ENCODE peak calls at places on chromosomes 7 and 10, in five cellular contexts. One of them, this sample, is unnamed. For H3K27me3 and H3K9me3, the result is how much of the 10 kb centered on the place peaks cover.

GRCh38 chr10:20897146-20897834 is at the start of gene NEBL:
- DNase-seq in prostate gland: no peak
- DNase-seq in IMR-90: no peak
- DNase-seq in lower lobe of right lung: no peak
- DNase-seq in cardiac muscle cell: peak
- DNase-seq in this sample: no peak

GRCh38 chr7:18458830-18459229 is 36.7 kb upstream of the HDAC9 start:
- DNase-seq in prostate gland: no peak
- DNase-seq in IMR-90: no peak
- DNase-seq in lower lobe of right lung: no peak
- DNase-seq in cardiac muscle cell: peak
- DNase-seq in this sample: no peak

GRCh38 chr7:39624202-39624807 is 933 bp downstream of the RALA start:
- DNase-seq in prostate gland: peak
- DNase-seq in IMR-90: no peak
- DNase-seq in lower lobe of right lung: no peak
- DNase-seq in cardiac muscle cell: no peak
- DNase-seq in this sample: peak

GRCh38 chr7:149822353-149822943 is 15.7 kb upstream of the ZNF862 start:
- DNase-seq in prostate gland: no peak
- DNase-seq in IMR-90: no peak
- DNase-seq in lower lobe of right lung: peak
- DNase-seq in cardiac muscle cell: no peak
- DNase-seq in this sample: no peak

GRCh38 chr7:50651227-50651989 is 86.2 kb upstream of the DDC start:
- DNase-seq in prostate gland: no peak
- DNase-seq in IMR-90: no peak
- DNase-seq in lower lobe of right lung: no peak
- DNase-seq in cardiac muscle cell: no peak
- DNase-seq in this sample: no peak

GRCh38 chr10:106711313-106711906 is 453.1 kb downstream of the SORCS1 start:
- DNase-seq in prostate gland: no peak
- DNase-seq in IMR-90: no peak
- DNase-seq in lower lobe of right lung: peak
- DNase-seq in cardiac muscle cell: peak
- DNase-seq in this sample: peak

GRCh38 chr7:47380325-47381131 is 201.4 kb downstream of the TNS3 start:
- DNase-seq in prostate gland: no peak
- DNase-seq in IMR-90: peak
- DNase-seq in lower lobe of right lung: no peak
- DNase-seq in cardiac muscle cell: peak
- DNase-seq in this sample: no peak

GRCh38 chr7:41003031-41003925 is 699.6 kb downstream of the INHBA start:
- DNase-seq in prostate gland: peak
- DNase-seq in IMR-90: peak
- DNase-seq in lower lobe of right lung: peak
- DNase-seq in cardiac muscle cell: peak
- DNase-seq in this sample: no peak

GRCh38 chr10:80924063-80924952 is 386.6 kb downstream of the SH2D4B start:
- DNase-seq in prostate gland: peak
- DNase-seq in IMR-90: peak
- DNase-seq in lower lobe of right lung: no peak
- DNase-seq in cardiac muscle cell: peak
- DNase-seq in this sample: peak

GRCh38 chr7:163298-163695 is 29.1 kb upstream of the FAM20C start:
- DNase-seq in prostate gland: no peak
- DNase-seq in IMR-90: no peak
- DNase-seq in lower lobe of right lung: peak
- DNase-seq in cardiac muscle cell: no peak
- DNase-seq in this sample: no peak

GRCh38 chr7:37011151-37011890 is 287.0 kb upstream of the AOAH start:
- DNase-seq in prostate gland: no peak
- DNase-seq in IMR-90: no peak
- DNase-seq in lower lobe of right lung: no peak
- DNase-seq in cardiac muscle cell: no peak
- DNase-seq in this sample: no peak

GRCh38 chr10:34290412-34291082 is 524.5 kb downstream of the PARD3 start:
- DNase-seq in prostate gland: no peak
- DNase-seq in IMR-90: peak
- DNase-seq in lower lobe of right lung: no peak
- DNase-seq in cardiac muscle cell: peak
- DNase-seq in this sample: no peak

GRCh38 chr10:26858707-26859034 is 2.1 kb downstream of the ABI1 start:
- DNase-seq in prostate gland: peak
- DNase-seq in IMR-90: no peak
- DNase-seq in lower lobe of right lung: no peak
- DNase-seq in cardiac muscle cell: peak
- DNase-seq in this sample: no peak

GRCh38 chr7:5682889-5683670 is 98.4 kb downstream of the RNF216 start:
- DNase-seq in prostate gland: no peak
- DNase-seq in IMR-90: no peak
- DNase-seq in lower lobe of right lung: no peak
- DNase-seq in cardiac muscle cell: no peak
- DNase-seq in this sample: no peak

GRCh38 chr10:112981553-112981952 is 31.5 kb downstream of the TCF7L2 start:
- DNase-seq in prostate gland: no peak
- DNase-seq in IMR-90: no peak
- DNase-seq in lower lobe of right lung: no peak
- DNase-seq in cardiac muscle cell: no peak
- DNase-seq in this sample: no peak

GRCh38 chr7:21076054-21076453 is 289.4 kb upstream of the SP8 start:
- DNase-seq in prostate gland: no peak
- DNase-seq in IMR-90: no peak
- DNase-seq in lower lobe of right lung: no peak
- DNase-seq in cardiac muscle cell: no peak
- DNase-seq in this sample: no peak

GRCh38 chr10:5461201-5461585 is 38.2 kb downstream of the CALML5 start:
- DNase-seq in prostate gland: no peak
- DNase-seq in IMR-90: no peak
- DNase-seq in lower lobe of right lung: no peak
- DNase-seq in cardiac muscle cell: no peak
- DNase-seq in this sample: no peak

GRCh38 chr7:134548877-134549276 is at the start of gene AKR1B15:
- DNase-seq in prostate gland: no peak
- DNase-seq in IMR-90: peak
- DNase-seq in lower lobe of right lung: no peak
- DNase-seq in cardiac muscle cell: peak
- DNase-seq in this sample: no peak

GRCh38 chr7:140229101-140229525 is 52.3 kb upstream of the KDM7A start:
- DNase-seq in prostate gland: no peak
- DNase-seq in IMR-90: no peak
- DNase-seq in lower lobe of right lung: no peak
- DNase-seq in cardiac muscle cell: no peak
- DNase-seq in this sample: no peak

GRCh38 chr7:46468753-46469356 is 547.8 kb upstream of the IGFBP3 start:
- DNase-seq in prostate gland: no peak
- DNase-seq in IMR-90: peak
- DNase-seq in lower lobe of right lung: no peak
- DNase-seq in cardiac muscle cell: peak
- DNase-seq in this sample: no peak

GRCh38 chr7:91191771-91192170 is 72.5 kb upstream of the FZD1 start:
- DNase-seq in prostate gland: no peak
- DNase-seq in IMR-90: no peak
- DNase-seq in lower lobe of right lung: no peak
- DNase-seq in cardiac muscle cell: no peak
- DNase-seq in this sample: no peak

GRCh38 chr10:69344591-69345244 is 66.4 kb downstream of the HK1 start:
- DNase-seq in prostate gland: no peak
- DNase-seq in IMR-90: no peak
- DNase-seq in lower lobe of right lung: no peak
- DNase-seq in cardiac muscle cell: no peak
- DNase-seq in this sample: no peak
- H3K4me3 ChIP-seq in prostate gland: no peak
- H3K4me3 ChIP-seq in IMR-90: no peak
- H3K4me3 ChIP-seq in lower lobe of right lung: no peak
- H3K4me3 ChIP-seq in cardiac muscle cell: no peak
- H3K4me3 ChIP-seq in this sample: no peak

GRCh38 chr7:38306914-38307313 is 33.5 kb upstream of the TARP start:
- DNase-seq in prostate gland: no peak
- DNase-seq in IMR-90: no peak
- DNase-seq in lower lobe of right lung: no peak
- DNase-seq in cardiac muscle cell: no peak
- DNase-seq in this sample: no peak
- H3K27me3 ChIP-seq in prostate gland: under half
- H3K27me3 ChIP-seq in IMR-90: under half
- H3K27me3 ChIP-seq in lower lobe of right lung: under half
- H3K27me3 ChIP-seq in cardiac muscle cell: under half
- H3K27me3 ChIP-seq in this sample: under half

GRCh38 chr7:157612009-157612663 is 275.3 kb downstream of the DNAJB6 start:
- DNase-seq in prostate gland: no peak
- DNase-seq in IMR-90: no peak
- DNase-seq in lower lobe of right lung: no peak
- DNase-seq in cardiac muscle cell: no peak
- DNase-seq in this sample: no peak
- H3K9me3 ChIP-seq in prostate gland: under half
- H3K9me3 ChIP-seq in IMR-90: half or more
- H3K9me3 ChIP-seq in lower lobe of right lung: under half
- H3K9me3 ChIP-seq in cardiac muscle cell: under half
- H3K9me3 ChIP-seq in this sample: under half

GRCh38 chr10:23675588-23675987 is 236.7 kb downstream of the OTUD1 start:
- DNase-seq in prostate gland: no peak
- DNase-seq in IMR-90: no peak
- DNase-seq in lower lobe of right lung: no peak
- DNase-seq in cardiac muscle cell: no peak
- DNase-seq in this sample: no peak
- H3K4me3 ChIP-seq in prostate gland: no peak
- H3K4me3 ChIP-seq in IMR-90: no peak
- H3K4me3 ChIP-seq in lower lobe of right lung: no peak
- H3K4me3 ChIP-seq in cardiac muscle cell: no peak
- H3K4me3 ChIP-seq in this sample: no peak

GRCh38 chr7:158495256-158495655 is 92.4 kb downstream of the PTPRN2 start:
- DNase-seq in prostate gland: no peak
- DNase-seq in IMR-90: no peak
- DNase-seq in lower lobe of right lung: no peak
- DNase-seq in cardiac muscle cell: no peak
- DNase-seq in this sample: no peak

GRCh38 chr7:158494643-158495042 is 93.0 kb downstream of the PTPRN2 start:
- DNase-seq in prostate gland: no peak
- DNase-seq in IMR-90: no peak
- DNase-seq in lower lobe of right lung: no peak
- DNase-seq in cardiac muscle cell: no peak
- DNase-seq in this sample: no peak

GRCh38 chr7:158495780-158496179 is 91.8 kb downstream of the PTPRN2 start:
- DNase-seq in prostate gland: no peak
- DNase-seq in IMR-90: no peak
- DNase-seq in lower lobe of right lung: no peak
- DNase-seq in cardiac muscle cell: peak
- DNase-seq in this sample: peak

GRCh38 chr7:158492372-158492771 is 95.3 kb downstream of the PTPRN2 start:
- DNase-seq in prostate gland: no peak
- DNase-seq in IMR-90: no peak
- DNase-seq in lower lobe of right lung: no peak
- DNase-seq in cardiac muscle cell: no peak
- DNase-seq in this sample: no peak

DNA sequence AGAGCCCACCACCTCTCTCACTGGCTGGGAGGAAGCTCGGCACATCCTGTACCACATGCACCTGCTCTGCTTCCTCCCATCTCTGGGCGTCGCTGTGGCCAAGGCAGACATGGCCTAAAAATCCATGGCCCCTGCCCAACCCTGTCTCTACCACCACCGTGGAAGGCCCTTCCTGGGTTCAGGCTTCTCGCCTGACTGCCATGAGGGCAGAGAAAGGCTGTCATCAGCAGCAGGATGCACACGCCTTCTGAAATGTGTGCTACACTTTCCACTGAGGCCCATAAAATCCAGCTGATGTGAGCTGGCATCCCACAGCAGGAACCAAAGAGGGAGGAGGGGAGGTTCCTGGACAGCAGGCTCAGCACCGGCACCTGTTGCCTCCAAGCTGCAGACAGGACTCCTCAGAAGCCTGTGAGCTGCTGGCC is 93.4 kb downstream of the PTPRN2 start:
- DNase-seq in prostate gland: no peak
- DNase-seq in IMR-90: no peak
- DNase-seq in lower lobe of right lung: no peak
- DNase-seq in cardiac muscle cell: no peak
- DNase-seq in this sample: no peak
- H3K27me3 ChIP-seq in prostate gland: under half
- H3K27me3 ChIP-seq in IMR-90: under half
- H3K27me3 ChIP-seq in lower lobe of right lung: under half
- H3K27me3 ChIP-seq in cardiac muscle cell: under half
- H3K27me3 ChIP-seq in this sample: under half

GRCh38 chr7:64187408-64187807 is 19.6 kb upstream of the ZNF735 start:
- DNase-seq in prostate gland: no peak
- DNase-seq in IMR-90: no peak
- DNase-seq in lower lobe of right lung: no peak
- DNase-seq in cardiac muscle cell: no peak
- DNase-seq in this sample: no peak

GRCh38 chr7:64192148-64192704 is 14.8 kb upstream of the ZNF735 start:
- DNase-seq in prostate gland: no peak
- DNase-seq in IMR-90: no peak
- DNase-seq in lower lobe of right lung: no peak
- DNase-seq in cardiac muscle cell: no peak
- DNase-seq in this sample: no peak

GRCh38 chr7:64192775-64193174 is 14.2 kb upstream of the ZNF735 start:
- DNase-seq in prostate gland: no peak
- DNase-seq in IMR-90: no peak
- DNase-seq in lower lobe of right lung: no peak
- DNase-seq in cardiac muscle cell: no peak
- DNase-seq in this sample: no peak
- H3K9me3 ChIP-seq in prostate gland: under half
- H3K9me3 ChIP-seq in IMR-90: under half
- H3K9me3 ChIP-seq in lower lobe of right lung: under half
- H3K9me3 ChIP-seq in cardiac muscle cell: under half
- H3K9me3 ChIP-seq in this sample: under half

DNA sequence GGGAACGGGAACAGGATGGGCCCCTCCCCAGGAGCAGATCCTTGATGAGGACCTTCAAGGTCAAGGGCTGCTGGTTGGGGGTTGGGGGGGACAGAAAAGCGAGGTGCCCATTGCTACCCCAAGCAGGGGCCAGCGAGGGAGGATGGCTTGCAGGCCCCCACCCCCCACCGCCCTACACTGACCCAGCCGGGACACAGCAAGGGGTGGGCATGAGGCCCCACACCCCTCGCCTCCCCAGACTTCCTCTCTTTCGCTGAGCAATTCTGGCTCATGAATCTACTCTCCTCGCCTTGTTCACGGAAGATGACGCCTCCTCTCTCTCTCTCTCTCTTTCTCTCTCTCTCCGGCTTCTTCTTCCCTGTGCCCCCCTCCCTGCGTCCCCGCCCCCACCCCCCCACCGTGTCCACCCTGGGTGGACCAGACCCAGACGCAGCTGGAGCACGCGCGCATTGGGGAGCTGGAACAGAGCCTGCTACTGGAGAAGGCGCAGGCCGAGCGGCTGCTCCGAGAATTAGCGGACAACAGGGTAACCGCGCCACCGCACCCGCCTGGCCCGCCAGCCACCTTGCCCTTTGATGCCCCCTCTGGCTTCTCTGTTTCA is 81.1 kb upstream of the GTF2IRD1 start:
- DNase-seq in prostate gland: no peak
- DNase-seq in IMR-90: no peak
- DNase-seq in lower lobe of right lung: no peak
- DNase-seq in cardiac muscle cell: peak
- DNase-seq in this sample: no peak
- H3K4me3 ChIP-seq in prostate gland: no peak
- H3K4me3 ChIP-seq in IMR-90: no peak
- H3K4me3 ChIP-seq in lower lobe of right lung: peak
- H3K4me3 ChIP-seq in cardiac muscle cell: no peak
- H3K4me3 ChIP-seq in this sample: no peak

This sample was measured in MG63.